ENCODE peak calls at places on chromosome 14, in nine cellular contexts. H is OCI-LY7; W is Caco-2; Q is AG04450; R is thoracic aorta; I is epithelial cell of esophagus; S is transverse colon; E is mammary epithelial cell; K is CD8-positive, alpha-beta memory T cell. F is an unnamed sample.
A peak's percentile ranks its signal among the peaks of the same experiment; 100 is the strongest.

GRCh38 chr14:48275301-48275700 is 599.9 kb upstream of the MDGA2 start:
- DNase-seq in H (no peak), W (no peak), Q (no peak), R (no peak), I (no peak), S (no peak), E (no peak), K (no peak), F (no peak)

GRCh38 chr14:28294834-28295440 is 471.6 kb upstream of the FOXG1 start:
- DNase-seq in H (no peak), W (peak; percentile 17), Q (no peak), R (no peak), I (peak; percentile 74), S (no peak), E (peak; percentile 52), K (no peak), F (no peak)

GRCh38 chr14:78319411-78319810 is 149.2 kb downstream of the NRXN3 start:
- DNase-seq in H (no peak), W (no peak), Q (no peak), R (no peak), I (no peak), S (no peak), E (no peak), K (no peak), F (no peak)

GRCh38 chr14:101599234-101599885 is 38.1 kb downstream of the DIO3 start:
- DNase-seq in H (no peak), W (no peak), Q (no peak), R (no peak), I (no peak), S (peak; percentile 1), E (no peak), K (no peak), F (peak; percentile 16)

GRCh38 chr14:55799523-55800095 is 219.6 kb downstream of the KTN1 start:
- DNase-seq in H (no peak), W (no peak), Q (no peak), R (no peak), I (no peak), S (no peak), E (no peak), K (no peak), F (no peak)

GRCh38 chr14:35858521-35859209 is 32.5 kb downstream of the BRMS1L start:
- DNase-seq in H (no peak), W (no peak), Q (no peak), R (no peak), I (peak; percentile 96), S (no peak), E (peak; percentile 87), K (no peak), F (no peak)

GRCh38 chr14:103854822-103855733 is 7.7 kb upstream of the PPP1R13B start:
- DNase-seq in H (no peak), W (peak; percentile 55), Q (no peak), R (no peak), I (peak; percentile 65), S (peak; percentile 59), E (peak; percentile 23), K (no peak), F (no peak)

GRCh38 chr14:72617391-72618011 is 276.4 kb downstream of the DPF3 start:
- DNase-seq in H (no peak), W (no peak), Q (no peak), R (no peak), I (no peak), S (no peak), E (peak; percentile 32), K (no peak), F (no peak)

GRCh38 chr14:101020971-101021370 is 117.4 kb upstream of the RTL1 start:
- DNase-seq in H (no peak), W (no peak), Q (no peak), R (no peak), I (no peak), S (peak; percentile 5), E (no peak), K (no peak), F (peak; percentile 17)

GRCh38 chr14:100850841-100851585 is 25.1 kb downstream of the MEG3 start:
- DNase-seq in H (peak; percentile 67), W (peak; percentile 72), Q (no peak), R (no peak), I (peak; percentile 45), S (peak; percentile 92), E (peak; percentile 27), K (peak; percentile 64), F (no peak)

GRCh38 chr14:55645148-55645547 is 65.1 kb downstream of the KTN1 start:
- DNase-seq in H (no peak), W (no peak), Q (no peak), R (no peak), I (no peak), S (no peak), E (no peak), K (no peak), F (no peak)

GRCh38 chr14:51884086-51884927 is 23.9 kb downstream of the GNG2 start:
- DNase-seq in H (no peak), W (no peak), Q (peak; percentile 67), R (no peak), I (no peak), S (no peak), E (no peak), K (no peak), F (no peak)

GRCh38 chr14:24259282-24260025 is 3.5 kb downstream of the TGM1 start:
- DNase-seq in H (no peak), W (no peak), Q (no peak), R (no peak), I (peak; percentile 46), S (no peak), E (no peak), K (no peak), F (peak; percentile 17)

GRCh38 chr14:44271006-44271405 is 236.1 kb downstream of the FSCB start:
- DNase-seq in H (no peak), W (no peak), Q (no peak), R (no peak), I (no peak), S (no peak), E (no peak), K (no peak), F (no peak)

GRCh38 chr14:102930138-102930752 is 7.8 kb downstream of the AMN start:
- DNase-seq in H (no peak), W (no peak), Q (no peak), R (no peak), I (no peak), S (peak; percentile 39), E (no peak), K (no peak), F (no peak)

GRCh38 chr14:99274346-99275221 is 2.6 kb upstream of the BCL11B start:
- DNase-seq in H (no peak), W (peak; percentile 76), Q (no peak), R (no peak), I (peak; percentile 94), S (peak; percentile 75), E (peak; percentile 89), K (peak; percentile 45), F (peak; percentile 72)

GRCh38 chr14:100030441-100031153 is 34.6 kb upstream of the EVL start:
- DNase-seq in H (no peak), W (no peak), Q (peak; percentile 74), R (no peak), I (peak; percentile 88), S (no peak), E (peak; percentile 69), K (no peak), F (no peak)

GRCh38 chr14:104345316-104346111 is 207.1 kb downstream of the KIF26A start:
- DNase-seq in H (no peak), W (no peak), Q (no peak), R (no peak), I (no peak), S (no peak), E (no peak), K (no peak), F (peak; percentile 0)

GRCh38 chr14:103522649-103523582 is at the start of gene CKB:
- DNase-seq in H (no peak), W (peak; percentile 81), Q (no peak), R (no peak), I (peak; percentile 64), S (peak; percentile 83), E (no peak), K (no peak), F (peak; percentile 79)

GRCh38 chr14:98555440-98555839 is 716.6 kb downstream of the BCL11B start:
- DNase-seq in H (no peak), W (no peak), Q (no peak), R (no peak), I (no peak), S (no peak), E (no peak), K (no peak), F (no peak)

GRCh38 chr14:68554231-68554630 is 238.6 kb downstream of the ZFP36L1 start:
- DNase-seq in H (peak; percentile 37), W (no peak), Q (no peak), R (no peak), I (no peak), S (no peak), E (no peak), K (no peak), F (no peak)

GRCh38 chr14:73754911-73755360 is 40.8 kb upstream of the PNMA1 start:
- DNase-seq in H (no peak), W (no peak), Q (no peak), R (no peak), I (no peak), S (peak; percentile 59), E (no peak), K (no peak), F (no peak)
- H3K4me3 ChIP-seq in H (peak overlapping the region; percentile 78), W (no peak overlapping the region), Q (peak overlapping the region; percentile 41), R (peak overlapping the region; percentile 57), I (peak overlapping the region; percentile 3), S (no peak overlapping the region), E (no peak overlapping the region), K (peak overlapping the region; percentile 42), F (peak overlapping the region; percentile 3)

GRCh38 chr14:33680873-33681272 is 270.0 kb downstream of the EGLN3 start:
- DNase-seq in H (no peak), W (no peak), Q (no peak), R (no peak), I (no peak), S (no peak), E (no peak), K (no peak), F (no peak)
- H3K4me3 ChIP-seq in H (no peak overlapping the region), W (no peak overlapping the region), Q (no peak overlapping the region), R (no peak overlapping the region), I (no peak overlapping the region), S (no peak overlapping the region), E (no peak overlapping the region), K (no peak overlapping the region), F (no peak overlapping the region)

GRCh38 chr14:63465347-63465746 is 77.8 kb downstream of the PPP2R5E start:
- DNase-seq in H (no peak), W (no peak), Q (no peak), R (no peak), I (no peak), S (no peak), E (no peak), K (no peak), F (no peak)
- H3K4me3 ChIP-seq in H (no peak overlapping the region), W (no peak overlapping the region), Q (no peak overlapping the region), R (no peak overlapping the region), I (no peak overlapping the region), S (no peak overlapping the region), E (no peak overlapping the region), K (no peak overlapping the region), F (no peak overlapping the region)

DNA sequence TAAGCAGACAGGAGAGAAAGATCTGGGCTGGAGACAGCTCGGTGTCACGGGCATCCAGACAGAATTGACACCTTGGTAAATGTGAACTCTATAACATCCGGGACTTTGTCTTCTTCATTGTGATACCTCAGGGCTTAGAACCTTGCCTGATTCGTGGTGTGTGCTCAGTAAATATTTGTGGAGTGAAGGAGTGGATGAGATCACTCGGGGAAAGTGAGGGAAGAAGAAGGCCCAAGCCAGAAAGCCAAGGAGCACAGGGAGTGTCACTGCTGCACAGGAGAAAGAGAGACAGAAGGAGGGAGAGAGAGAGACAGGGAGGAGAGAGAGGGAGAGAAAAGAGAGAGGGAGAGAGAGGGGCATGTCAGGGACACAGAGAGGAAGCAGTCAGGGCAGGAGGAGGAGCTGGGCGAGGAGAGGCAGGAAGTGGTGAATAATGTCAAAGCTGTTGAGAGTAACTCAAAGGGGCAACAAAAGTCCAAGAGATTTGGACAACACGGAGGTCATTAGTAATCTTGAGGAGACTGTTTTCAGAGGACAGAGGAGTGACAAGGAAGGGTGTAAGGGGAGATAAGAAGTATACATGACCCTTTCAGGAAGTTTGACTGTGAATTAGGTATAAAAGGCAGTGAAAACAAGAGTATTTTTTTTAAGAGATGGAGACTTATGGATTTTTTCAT is 141.6 kb upstream of the MAX start:
- DNase-seq in H (peak; percentile 60), W (peak; percentile 63), Q (no peak), R (no peak), I (no peak), S (no peak), E (no peak), K (no peak), F (no peak)
- H3K4me3 ChIP-seq in H (peak overlapping the region; percentile 5), W (no peak overlapping the region), Q (no peak overlapping the region), R (no peak overlapping the region), I (no peak overlapping the region), S (no peak overlapping the region), E (no peak overlapping the region), K (no peak overlapping the region), F (no peak overlapping the region)